ENCODE peak calls at places on chromosomes 7 and 10, in ten cellular contexts. E is GM06990; R is brain microvascular endothelial cell; L is head of caudate nucleus; K is GM12865; U is NAMALWA; Y is tibial nerve; T is WTC11; O is AG04450; W is activated CD4-positive, alpha-beta T cell treated with anti-CD3 and anti-CD28 coated beads, Interleukin-2, amount 50 U/mL, for 4 hours. F is an unnamed sample.

GRCh38 chr7:80659120-80660055 is 20.9 kb downstream of the CD36 start:
- DNase-seq in E (no peak), R (no peak), L (no peak), K (no peak), U (peak; percentile 70), Y (no peak), T (no peak), O (no peak), W (no peak), F (peak; percentile 44)

GRCh38 chr7:112176693-112177415 is 29.3 kb downstream of the DOCK4 start:
- DNase-seq in E (no peak), R (no peak), L (no peak), K (no peak), U (no peak), Y (no peak), T (no peak), O (no peak), W (no peak), F (no peak)

GRCh38 chr10:5589963-5590511 is 65.3 kb downstream of the CALML3 start:
- DNase-seq in E (no peak), R (peak; percentile 33), L (no peak), K (peak; percentile 18), U (peak; percentile 12), Y (no peak), T (no peak), O (no peak), W (no peak), F (peak; percentile 72)

GRCh38 chr7:30848121-30848855 is 63.4 kb upstream of the AQP1 start:
- DNase-seq in E (no peak), R (no peak), L (no peak), K (no peak), U (no peak), Y (no peak), T (no peak), O (no peak), W (no peak), F (no peak)

GRCh38 chr10:13860886-13861285 is 274.1 kb downstream of the PRPF18 start:
- DNase-seq in E (no peak), R (no peak), L (no peak), K (no peak), U (no peak), Y (no peak), T (no peak), O (no peak), W (no peak), F (no peak)

GRCh38 chr10:76926006-76926405 is 711.6 kb downstream of the KCNMA1 start:
- DNase-seq in E (no peak), R (no peak), L (no peak), K (no peak), U (no peak), Y (no peak), T (no peak), O (no peak), W (no peak), F (no peak)

GRCh38 chr10:61754553-61755540 is 92.1 kb downstream of the CABCOCO1 start:
- DNase-seq in E (no peak), R (no peak), L (no peak), K (no peak), U (no peak), Y (no peak), T (no peak), O (no peak), W (no peak), F (no peak)

GRCh38 chr10:51468424-51468823 is 231.0 kb downstream of the CSTF2T start:
- DNase-seq in E (no peak), R (no peak), L (no peak), K (no peak), U (no peak), Y (no peak), T (no peak), O (no peak), W (no peak), F (no peak)

GRCh38 chr10:81828251-81828650 is 46.7 kb upstream of the NRG3 start:
- DNase-seq in E (no peak), R (no peak), L (no peak), K (no peak), U (no peak), Y (no peak), T (no peak), O (no peak), W (no peak), F (no peak)

GRCh38 chr7:79386688-79387422 is 66.6 kb downstream of the MAGI2 start:
- DNase-seq in E (no peak), R (peak; percentile 73), L (no peak), K (no peak), U (no peak), Y (no peak), T (no peak), O (peak; percentile 18), W (no peak), F (no peak)

GRCh38 chr7:105827106-105827870 is 49.1 kb downstream of the ATXN7L1 start:
- DNase-seq in E (no peak), R (no peak), L (no peak), K (no peak), U (no peak), Y (no peak), T (no peak), O (no peak), W (no peak), F (no peak)

GRCh38 chr7:134431805-134432204 is 27.1 kb downstream of the AKR1B1 start:
- DNase-seq in E (no peak), R (no peak), L (no peak), K (no peak), U (no peak), Y (no peak), T (no peak), O (no peak), W (no peak), F (no peak)

GRCh38 chr10:124093076-124093773 is at the start of gene CHST15:
- DNase-seq in E (peak; percentile 20), R (peak; percentile 69), L (peak; percentile 42), K (no peak), U (peak; percentile 68), Y (no peak), T (peak; percentile 71), O (no peak), W (no peak), F (peak; percentile 70)

GRCh38 chr7:121006731-121007315 is 18.3 kb downstream of the CPED1 start:
- DNase-seq in E (no peak), R (no peak), L (no peak), K (no peak), U (no peak), Y (no peak), T (no peak), O (no peak), W (no peak), F (no peak)

GRCh38 chr10:125880719-125881118 is 373 bp downstream of the DHX32 start:
- DNase-seq in E (no peak), R (no peak), L (no peak), K (no peak), U (no peak), Y (no peak), T (no peak), O (no peak), W (no peak), F (no peak)

GRCh38 chr10:122847782-122848604 is 2.3 kb upstream of the CUZD1 start:
- DNase-seq in E (no peak), R (no peak), L (no peak), K (no peak), U (peak; percentile 31), Y (no peak), T (no peak), O (no peak), W (no peak), F (no peak)

GRCh38 chr7:151381333-151382078 is 28.3 kb downstream of the WDR86 start:
- DNase-seq in E (no peak), R (no peak), L (no peak), K (no peak), U (no peak), Y (no peak), T (peak; percentile 74), O (no peak), W (peak; percentile 44), F (no peak)

GRCh38 chr7:151313857-151314256 is 27.8 kb upstream of the NUB1 start:
- DNase-seq in E (no peak), R (peak; percentile 23), L (no peak), K (no peak), U (no peak), Y (peak; percentile 21), T (no peak), O (no peak), W (no peak), F (no peak)

GRCh38 chr10:132398566-132398991 is 1.6 kb downstream of the PWWP2B start:
- DNase-seq in E (no peak), R (no peak), L (no peak), K (no peak), U (no peak), Y (no peak), T (no peak), O (no peak), W (no peak), F (no peak)

GRCh38 chr10:114525368-114525949 is 121.2 kb upstream of the AFAP1L2 start:
- DNase-seq in E (no peak), R (peak; percentile 6), L (no peak), K (peak; percentile 32), U (peak; percentile 49), Y (no peak), T (no peak), O (no peak), W (no peak), F (peak; percentile 24)

GRCh38 chr10:67520924-67521520 is 175.0 kb downstream of the CTNNA3 start:
- DNase-seq in E (no peak), R (peak; percentile 53), L (peak; percentile 43), K (peak; percentile 68), U (peak; percentile 69), Y (peak; percentile 19), T (no peak), O (peak; percentile 10), W (peak; percentile 3), F (peak; percentile 48)

GRCh38 chr10:91144961-91145360 is 75.5 kb upstream of the PCGF5 start:
- DNase-seq in E (no peak), R (no peak), L (no peak), K (no peak), U (no peak), Y (no peak), T (no peak), O (no peak), W (no peak), F (no peak)

GRCh38 chr7:69599879-69600764 is 1.8 kb downstream of the AUTS2 start:
- DNase-seq in E (peak; percentile 39), R (no peak), L (peak; percentile 19), K (peak; percentile 36), U (peak; percentile 71), Y (peak; percentile 37), T (no peak), O (no peak), W (no peak), F (no peak)

GRCh38 chr10:3225589-3225988 is 53.0 kb upstream of the PITRM1 start:
- DNase-seq in E (no peak), R (peak; percentile 86), L (no peak), K (no peak), U (no peak), Y (no peak), T (no peak), O (no peak), W (no peak), F (peak; percentile 79)

GRCh38 chr10:73867126-73867807 is 7.1 kb downstream of the CAMK2G start:
- DNase-seq in E (no peak), R (no peak), L (no peak), K (no peak), U (no peak), Y (no peak), T (no peak), O (no peak), W (no peak), F (no peak)

GRCh38 chr7:142542938-142543337 is 206.3 kb upstream of the PRSS1 start:
- DNase-seq in E (no peak), R (peak; percentile 68), L (no peak), K (no peak), U (no peak), Y (no peak), T (no peak), O (no peak), W (no peak), F (peak; percentile 24)

GRCh38 chr7:50656141-50656895 is 91.1 kb upstream of the DDC start:
- DNase-seq in E (no peak), R (no peak), L (no peak), K (peak; percentile 20), U (no peak), Y (no peak), T (no peak), O (no peak), W (no peak), F (no peak)

GRCh38 chr7:79290841-79291497 is 162.5 kb downstream of the MAGI2 start:
- DNase-seq in E (no peak), R (no peak), L (no peak), K (no peak), U (no peak), Y (no peak), T (no peak), O (no peak), W (no peak), F (peak; percentile 16)

F was measured in RCC 7860.